ENCODE peak calls at places on chromosome 14, in seven cellular contexts. M is Right ventricle myocardium inferior, Q is left colon, C is right cardiac atrium, H is left ventricle myocardium superior, U is foreskin keratinocyte, J is mucosa of descending colon. O is an unnamed sample.

GRCh38 chr14:91415794-91416743 is 1.6 kb downstream of the CCDC88C start:
- ATAC-seq in C (no peak), M (no peak), J (peak), H (no peak), Q (no peak), U (peak), O (peak)

GRCh38 chr14:22448905-22449611 is 140.0 kb downstream of the DAD1 start:
- ATAC-seq in M (peak), U (no peak), J (no peak), C (peak), H (peak), Q (no peak), O (no peak)

GRCh38 chr14:69999246-69999645 is 120.0 kb downstream of the SMOC1 start:
- ATAC-seq in Q (no peak), U (peak), C (peak), M (no peak), J (no peak), H (no peak), O (peak)

GRCh38 chr14:91510171-91511013 is at the start of gene PPP4R3A:
- ATAC-seq in Q (peak), H (peak), U (peak), M (peak), J (peak), C (peak), O (peak)

GRCh38 chr14:56147980-56148901 is 30.0 kb downstream of the PELI2 start:
- ATAC-seq in Q (peak), H (no peak), J (peak), M (no peak), C (peak), U (no peak), O (no peak)

GRCh38 chr14:90986510-90986909 is 73.9 kb downstream of the RPS6KA5 start:
- ATAC-seq in C (no peak), J (peak), U (peak), M (no peak), Q (peak), H (no peak), O (peak)

GRCh38 chr14:94867931-94868597 is 98.2 kb upstream of the GSC start:
- ATAC-seq in J (no peak), U (no peak), C (no peak), Q (no peak), H (no peak), M (no peak), O (no peak)

GRCh38 chr14:104657114-104657524 is 32.3 kb upstream of the INF2 start:
- ATAC-seq in J (peak), H (no peak), Q (peak), M (peak), C (no peak), U (peak), O (peak)

GRCh38 chr14:33916663-33917565 is 34.0 kb downstream of the EGLN3 start:
- ATAC-seq in U (peak), H (peak), J (peak), Q (peak), C (peak), M (peak), O (peak)

GRCh38 chr14:50795909-50796308 is 35.1 kb downstream of the NIN start:
- ATAC-seq in H (no peak), J (no peak), U (no peak), C (no peak), Q (no peak), M (no peak), O (no peak)

GRCh38 chr14:77406718-77407117 is 16.6 kb downstream of the NOXRED1 start:
- ATAC-seq in Q (no peak), J (no peak), M (no peak), H (no peak), U (no peak), C (peak), O (no peak)

GRCh38 chr14:99241314-99242035 is 30.5 kb downstream of the BCL11B start:
- ATAC-seq in U (no peak), Q (peak), M (no peak), H (no peak), J (no peak), C (no peak), O (no peak)

GRCh38 chr14:61227893-61228591 is 53.1 kb downstream of the TMEM30B start:
- ATAC-seq in C (no peak), U (no peak), H (no peak), J (no peak), Q (no peak), M (no peak), O (no peak)

GRCh38 chr14:84128025-84128424 is 1401.9 kb upstream of the FLRT2 start:
- ATAC-seq in H (no peak), C (peak), J (no peak), M (no peak), Q (no peak), U (peak), O (no peak)

GRCh38 chr14:68671899-68672298 is 121.0 kb downstream of the ZFP36L1 start:
- ATAC-seq in U (no peak), M (peak), C (peak), H (peak), J (no peak), Q (no peak), O (no peak)

GRCh38 chr14:59407246-59407615 is 57.9 kb downstream of the GPR135 start:
- ATAC-seq in J (no peak), H (peak), C (peak), Q (no peak), M (peak), U (peak), O (peak)

GRCh38 chr14:100872641-100873071 is 30.9 kb downstream of the RTL1 start:
- ATAC-seq in C (no peak), U (peak), J (no peak), Q (no peak), M (no peak), H (no peak), O (no peak)

GRCh38 chr14:102394717-102395378 is 32.1 kb downstream of the TECPR2 start:
- ATAC-seq in J (no peak), C (no peak), M (no peak), Q (no peak), U (no peak), H (no peak), O (no peak)

GRCh38 chr14:39006721-39007410 is 96.2 kb downstream of the SEC23A start:
- ATAC-seq in U (no peak), C (no peak), Q (no peak), J (no peak), M (no peak), H (no peak), O (no peak)

GRCh38 chr14:55336161-55336560 is 64.9 kb downstream of the FBXO34 start:
- ATAC-seq in U (peak), J (peak), M (no peak), Q (peak), C (peak), H (no peak), O (peak)

GRCh38 chr14:93708311-93708734 is 80.0 kb downstream of the PRIMA1 start:
- ATAC-seq in H (peak), C (peak), Q (no peak), U (no peak), M (peak), J (no peak), O (no peak)

GRCh38 chr14:68306934-68307758 is 485.7 kb downstream of the ZFP36L1 start:
- ATAC-seq in U (no peak), J (peak), Q (peak), M (peak), H (peak), C (peak), O (peak)

GRCh38 chr14:68522510-68523325 is 270.1 kb downstream of the ZFP36L1 start:
- ATAC-seq in M (no peak), J (no peak), Q (no peak), H (peak), C (no peak), U (no peak), O (no peak)

O was measured in esophagus mucosa.